ENCODE peak calls at places on chromosome 10, in seven cellular contexts. G is stimulated activated CD4-positive, alpha-beta T cell treated with anti-CD3 and anti-CD28 coated beads, Interleukin-2, amount 100 ng/mL, for 24 hours; I is psoas muscle; M is mucosa of gallbladder; B is NCI-H2081 treated with DMSO at 0.1 percent for 48 hours; U is trophoblast cell; T is activated T-cell treated with anti-CD3 and anti-CD28 coated beads, Interleukin-2, amount 50 U/mL, for 72 hours. Y is an unnamed sample.

GRCh38 chr10:55630491-55631056 is 730.5 kb downstream of the ZWINT start:
- DNase-seq in G (no peak), I (no peak), M (no peak), B (no peak), U (no peak), T (no peak), Y (no peak)

GRCh38 chr10:22320591-22321155 is at the start of gene BMI1:
- DNase-seq in G (peak), I (peak), M (peak), B (no peak), U (peak), T (peak), Y (peak)

GRCh38 chr10:97635577-97635976 is 2.3 kb upstream of the MORN4 start:
- DNase-seq in G (no peak), I (no peak), M (no peak), B (no peak), U (no peak), T (no peak), Y (no peak)

GRCh38 chr10:44966129-44966815 is 6.7 kb downstream of the RASSF4 start:
- DNase-seq in G (no peak), I (no peak), M (no peak), B (no peak), U (no peak), T (no peak), Y (no peak)

GRCh38 chr10:42475168-42476098 is 162.9 kb downstream of the ZNF33B start:
- DNase-seq in G (peak), I (no peak), M (no peak), B (no peak), U (peak), T (no peak), Y (no peak)

GRCh38 chr10:29174389-29174788 is 114.5 kb upstream of the LYZL1 start:
- DNase-seq in G (no peak), I (no peak), M (no peak), B (no peak), U (no peak), T (no peak), Y (no peak)

GRCh38 chr10:5283305-5284158 is 81.2 kb upstream of the UCN3 start:
- DNase-seq in G (peak), I (peak), M (peak), B (no peak), U (peak), T (peak), Y (peak)

GRCh38 chr10:51642591-51642990 is 56.8 kb downstream of the CSTF2T start:
- DNase-seq in G (no peak), I (no peak), M (no peak), B (no peak), U (no peak), T (no peak), Y (no peak)

GRCh38 chr10:3527144-3527543 is 257.9 kb downstream of the KLF6 start:
- DNase-seq in G (no peak), I (no peak), M (no peak), B (no peak), U (no peak), T (no peak), Y (no peak)

Y was measured in activated naive CD4-positive, alpha-beta T cell treated with anti-CD3 and anti-CD28 coated beads, Interleukin-2, amount 50 U/mL, for 16 hours.